ENCODE peak calls at places on chromosomes 13 and 19, in nine cellular contexts. R is ovary, E is H1, C is esophagus muscularis mucosa, N is stomach, K is A549, D is tibial nerve, U is upper lobe of left lung, J is suprapubic skin. A is an unnamed sample.

GRCh38 chr13:108495686-108496363 is 133.6 kb upstream of the MYO16 start:
- DNase-seq in R (no peak), E (peak; percentile 76), C (no peak), N (no peak), K (peak; percentile 16), D (no peak), U (peak; percentile 84), J (no peak), A (no peak)

GRCh38 chr19:58456111-58456510 is 4.7 kb downstream of the ZNF324B start:
- DNase-seq in R (no peak), E (no peak), C (no peak), N (no peak), K (no peak), D (no peak), U (peak; percentile 75), J (no peak), A (no peak)

GRCh38 chr13:77338961-77339401 is 12.1 kb upstream of the MYCBP2 start:
- DNase-seq in R (no peak), E (no peak), C (no peak), N (no peak), K (no peak), D (no peak), U (no peak), J (no peak), A (no peak)

GRCh38 chr13:35826626-35827254 is 304.4 kb downstream of the DCLK1 start:
- DNase-seq in R (no peak), E (peak; percentile 80), C (no peak), N (no peak), K (peak; percentile 11), D (no peak), U (peak; percentile 41), J (no peak), A (no peak)

GRCh38 chr13:44407379-44407778 is 33.8 kb downstream of the SERP2 start:
- DNase-seq in R (no peak), E (no peak), C (no peak), N (no peak), K (no peak), D (no peak), U (no peak), J (no peak), A (no peak)

GRCh38 chr19:18660051-18660910 is 23.2 kb upstream of the CRTC1 start:
- DNase-seq in R (no peak), E (no peak), C (no peak), N (no peak), K (peak; percentile 68), D (peak; percentile 58), U (peak; percentile 89), J (no peak), A (peak; percentile 28)

GRCh38 chr13:22278336-22278929 is 607.6 kb downstream of the FGF9 start:
- DNase-seq in R (no peak), E (peak; percentile 67), C (no peak), N (peak; percentile 72), K (peak; percentile 11), D (peak; percentile 28), U (no peak), J (no peak), A (peak; percentile 68)

GRCh38 chr13:109780880-109781383 is 5.5 kb downstream of the IRS2 start:
- DNase-seq in R (no peak), E (no peak), C (peak; percentile 60), N (no peak), K (no peak), D (no peak), U (no peak), J (no peak), A (no peak)

GRCh38 chr19:38266070-38266469 is 1.7 kb downstream of the SPINT2 start:
- DNase-seq in R (no peak), E (no peak), C (no peak), N (no peak), K (no peak), D (no peak), U (no peak), J (no peak), A (no peak)

GRCh38 chr13:73259061-73259908 is 200.5 kb downstream of the KLF5 start:
- DNase-seq in R (no peak), E (no peak), C (no peak), N (no peak), K (no peak), D (no peak), U (no peak), J (no peak), A (no peak)

GRCh38 chr13:27919934-27920676 is at the start of gene PDX1:
- DNase-seq in R (no peak), E (peak; percentile 81), C (no peak), N (peak; percentile 70), K (no peak), D (no peak), U (peak; percentile 90), J (no peak), A (peak; percentile 56)

GRCh38 chr19:15633122-15633521 is 7.6 kb upstream of the CYP4F3 start:
- DNase-seq in R (no peak), E (no peak), C (no peak), N (no peak), K (no peak), D (no peak), U (no peak), J (no peak), A (no peak)

GRCh38 chr19:21468791-21469190 is 36.6 kb upstream of the ZNF429 start:
- DNase-seq in R (no peak), E (no peak), C (no peak), N (no peak), K (no peak), D (no peak), U (no peak), J (no peak), A (no peak)

GRCh38 chr19:37055330-37055729 is 22.9 kb upstream of the ZNF420 start:
- DNase-seq in R (no peak), E (no peak), C (no peak), N (no peak), K (no peak), D (no peak), U (peak; percentile 39), J (no peak), A (no peak)

GRCh38 chr13:35478384-35479222 is 2.1 kb upstream of the MAB21L1 start:
- DNase-seq in R (no peak), E (peak; percentile 74), C (no peak), N (no peak), K (no peak), D (no peak), U (peak; percentile 71), J (no peak), A (no peak)

GRCh38 chr19:1873524-1874473 is 10.4 kb upstream of the KLF16 start:
- DNase-seq in R (peak; percentile 73), E (no peak), C (no peak), N (peak; percentile 77), K (no peak), D (no peak), U (peak; percentile 85), J (peak; percentile 80), A (no peak)

GRCh38 chr13:77779461-77780272 is 82.2 kb downstream of the SLAIN1 start:
- DNase-seq in R (no peak), E (no peak), C (no peak), N (peak; percentile 41), K (peak; percentile 61), D (no peak), U (no peak), J (no peak), A (peak; percentile 11)

GRCh38 chr19:11849264-11849615 is 714 bp downstream of the ZNF439 start:
- DNase-seq in R (no peak), E (no peak), C (no peak), N (no peak), K (no peak), D (no peak), U (no peak), J (no peak), A (no peak)
- TF ChIP-seq EP300 in R (no peak), E (no peak), C (no peak), N (no peak), K (no peak), D (no peak), U (no peak), J (no peak), A (no peak)

DNA sequence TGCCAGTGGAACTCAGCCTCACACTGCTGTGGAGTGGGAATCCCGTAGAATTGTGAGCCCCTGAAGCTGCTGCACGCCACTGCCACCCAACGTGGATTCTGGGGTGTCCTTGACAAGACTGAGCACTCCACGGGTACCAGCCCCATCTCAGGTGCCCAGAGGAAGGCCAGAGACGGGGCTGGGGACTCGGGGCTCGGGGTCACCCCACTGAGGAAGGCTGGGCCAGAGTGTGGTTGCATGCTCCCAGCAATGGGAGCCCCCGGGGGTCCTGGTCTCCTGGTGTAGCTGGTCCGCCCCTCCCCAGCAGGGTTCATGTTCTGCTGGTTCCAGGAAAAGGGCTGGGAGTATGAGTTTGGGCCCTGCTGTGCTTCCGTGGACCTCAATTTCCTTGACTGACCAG is 15.2 kb downstream of the DAPK3 start:
- DNase-seq in R (no peak), E (no peak), C (no peak), N (no peak), K (no peak), D (no peak), U (no peak), J (no peak), A (no peak)
- TF ChIP-seq POLR2A in R (no peak), E (no peak), C (no peak), N (no peak), K (no peak), D (no peak), U (no peak), J (no peak), A (no peak)

DNA sequence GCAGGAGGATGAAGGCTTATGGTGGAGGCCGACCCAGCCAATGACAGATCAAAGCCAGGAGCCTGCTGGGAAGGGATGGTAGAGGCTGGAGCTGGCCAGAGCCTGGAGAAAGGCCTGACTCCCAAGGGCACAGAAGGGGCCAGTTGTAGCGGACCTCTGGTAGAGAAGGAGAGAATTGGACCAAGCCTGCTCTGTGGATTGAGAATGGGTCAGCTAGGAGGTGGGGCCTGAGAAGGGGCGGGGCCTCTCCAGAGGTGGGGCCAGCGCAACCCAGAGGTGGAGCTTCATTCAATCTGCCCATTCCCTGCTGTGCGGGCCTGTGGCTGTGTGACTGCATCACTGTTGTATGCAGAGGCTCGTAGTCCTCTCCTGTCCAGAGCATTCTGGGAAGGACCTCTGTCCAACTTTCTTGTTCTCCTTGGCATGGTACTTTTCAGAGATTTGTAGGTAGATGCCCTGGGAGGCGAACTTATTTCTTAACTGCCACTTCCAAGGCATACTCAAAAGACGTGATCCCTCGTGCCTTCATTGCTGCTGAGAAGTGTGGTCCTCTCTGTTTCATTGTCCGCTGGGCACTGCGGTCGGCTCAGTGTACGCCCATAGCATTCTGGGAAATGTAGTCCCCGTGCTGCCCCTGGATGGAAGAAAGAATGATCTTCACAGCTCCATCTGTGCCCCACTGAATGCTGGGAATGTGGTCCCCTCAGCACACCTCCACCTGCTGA is 6.7 kb downstream of the GRIN2D start:
- DNase-seq in R (no peak), E (peak; percentile 88), C (no peak), N (peak; percentile 61), K (peak; percentile 89), D (peak; percentile 37), U (no peak), J (peak; percentile 82), A (peak; percentile 60)
- TF ChIP-seq EP300 in R (no peak), E (no peak), C (no peak), N (no peak), K (no peak), D (no peak), U (no peak), J (no peak), A (no peak)

DNA sequence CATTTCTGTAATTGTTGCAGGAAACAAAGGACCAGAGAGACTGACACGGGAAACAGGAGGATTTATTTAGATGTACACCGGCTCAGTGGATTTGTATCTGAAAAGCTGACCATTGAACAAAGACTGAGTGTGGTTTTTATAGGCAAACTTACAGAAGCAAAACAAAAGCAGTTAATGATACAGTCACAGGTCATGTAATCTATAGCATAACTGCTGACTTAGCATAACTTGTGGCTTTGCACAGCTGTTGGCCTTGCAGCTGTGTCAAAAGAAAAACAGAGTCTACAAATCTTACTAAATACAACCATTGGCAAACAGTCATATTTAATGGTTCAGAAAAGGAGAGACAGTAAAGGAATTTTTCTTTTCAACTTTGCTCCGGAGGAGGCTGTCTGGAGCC is 2.3 kb upstream of the ILF3 start:
- DNase-seq in R (no peak), E (no peak), C (no peak), N (no peak), K (no peak), D (no peak), U (no peak), J (no peak), A (no peak)
- TF ChIP-seq POLR2A in R (no peak), E (no peak), C (no peak), N (no peak), K (no peak), D (no peak), U (no peak), J (no peak), A (no peak)

A was measured in transverse colon.